ENCODE peak calls at places on chromosomes 7 and 10, in seven cellular contexts. Y is A549, U is IMR-90, I is H1, K is K562, N is GM12878, B is HepG2. G is an unnamed sample.

GRCh38 chr10:1047937-1048336 is 982 bp downstream of the IDI1 start:
- DNase-seq in Y (no peak), U (no peak), I (no peak), K (peak), N (no peak), B (no peak), G (no peak)

GRCh38 chr7:24343614-24344013 is 59.6 kb downstream of the NPY start:
- DNase-seq in Y (no peak), U (no peak), I (no peak), K (no peak), N (no peak), B (no peak), G (no peak)

GRCh38 chr7:99559276-99559915 is 954 bp downstream of the ZNF655 start:
- DNase-seq in Y (no peak), U (peak), I (no peak), K (no peak), N (no peak), B (no peak), G (no peak)

GRCh38 chr10:23643396-23643795 is 204.5 kb downstream of the OTUD1 start:
- DNase-seq in Y (no peak), U (no peak), I (no peak), K (no peak), N (no peak), B (no peak), G (no peak)

GRCh38 chr10:22185586-22185985 is 32.2 kb downstream of the EBLN1 start:
- DNase-seq in Y (no peak), U (no peak), I (no peak), K (no peak), N (no peak), B (no peak), G (no peak)

GRCh38 chr10:36172054-36172531 is 530.0 kb upstream of the FZD8 start:
- DNase-seq in Y (no peak), U (peak), I (no peak), K (no peak), N (no peak), B (no peak), G (no peak)

GRCh38 chr10:59303018-59303417 is 59.3 kb downstream of the FAM13C start:
- DNase-seq in Y (no peak), U (no peak), I (no peak), K (no peak), N (no peak), B (no peak), G (no peak)

GRCh38 chr10:32790483-32790882 is 167.5 kb downstream of the ITGB1 start:
- DNase-seq in Y (no peak), U (peak), I (no peak), K (no peak), N (no peak), B (no peak), G (no peak)

GRCh38 chr7:96322373-96322695 is 436 bp upstream of the SLC25A13 start:
- DNase-seq in Y (no peak), U (no peak), I (no peak), K (no peak), N (no peak), B (no peak), G (no peak)

GRCh38 chr7:157309990-157310668 is 26.7 kb upstream of the DNAJB6 start:
- DNase-seq in Y (peak), U (peak), I (peak), K (no peak), N (no peak), B (peak), G (peak)

GRCh38 chr7:844043-844442 is 11.8 kb downstream of the SUN1 start:
- DNase-seq in Y (no peak), U (no peak), I (no peak), K (no peak), N (no peak), B (no peak), G (no peak)
- TF ChIP-seq RFX5 in Y (no peak), U (no peak), I (no peak), K (no peak), N (no peak), B (no peak), G (no peak)

DNA sequence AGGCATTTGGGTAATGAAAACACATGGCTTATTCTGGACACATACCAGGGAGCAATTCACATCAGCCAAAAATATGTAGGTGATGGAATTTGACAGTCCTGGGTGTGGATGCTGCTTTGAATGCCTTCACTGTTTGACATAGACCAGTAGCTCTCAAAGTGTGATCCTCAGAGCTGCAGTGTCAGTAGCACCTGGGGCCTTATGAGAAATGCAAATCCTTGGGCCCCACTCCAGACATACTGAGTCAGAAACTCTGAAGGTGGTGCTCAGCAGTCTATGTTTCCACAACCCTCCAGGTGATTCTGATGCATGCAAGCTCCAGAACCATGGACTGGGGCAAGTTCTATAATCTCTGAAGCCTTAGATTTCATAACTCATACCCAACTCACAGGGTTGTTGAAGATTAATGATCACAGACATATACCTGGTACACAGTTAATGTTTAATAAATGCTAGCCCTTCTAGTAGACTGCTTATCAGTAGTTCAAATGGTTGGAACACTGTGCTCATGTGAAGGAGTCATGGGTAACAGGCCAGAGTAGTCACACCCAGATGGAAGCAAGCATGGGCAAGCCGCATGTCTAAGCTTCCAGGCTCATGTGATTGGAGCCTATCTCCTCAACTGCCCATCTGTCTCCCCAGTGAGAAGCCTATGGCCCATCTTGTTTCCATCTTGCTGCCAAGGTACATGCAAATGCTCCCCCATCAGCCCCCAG is 715.6 kb downstream of the GRID1 start:
- DNase-seq in Y (no peak), U (no peak), I (no peak), K (no peak), N (no peak), B (no peak), G (no peak)
- TF ChIP-seq RFX5 in Y (no peak), U (no peak), I (no peak), K (no peak), N (no peak), B (no peak), G (no peak)

GRCh38 chr7:17983238-17984088 is 43.2 kb upstream of the SNX13 start:
- DNase-seq in Y (no peak), U (no peak), I (no peak), K (no peak), N (no peak), B (no peak), G (no peak)
- TF ChIP-seq RFX5 in Y (no peak), U (no peak), I (no peak), K (no peak), N (no peak), B (no peak), G (no peak)

GRCh38 chr7:138864667-138865066 is 66.7 kb upstream of the ATP6V0A4 start:
- DNase-seq in Y (peak), U (peak), I (no peak), K (no peak), N (no peak), B (no peak), G (no peak)

GRCh38 chr7:138867744-138868143 is 69.7 kb upstream of the ATP6V0A4 start:
- DNase-seq in Y (no peak), U (no peak), I (peak), K (no peak), N (no peak), B (no peak), G (no peak)

GRCh38 chr7:138866353-138866752 is 68.4 kb upstream of the ATP6V0A4 start:
- DNase-seq in Y (no peak), U (no peak), I (no peak), K (no peak), N (no peak), B (no peak), G (no peak)

GRCh38 chr7:138863931-138864330 is 65.9 kb upstream of the ATP6V0A4 start:
- DNase-seq in Y (no peak), U (no peak), I (no peak), K (no peak), N (no peak), B (no peak), G (no peak)

GRCh38 chr7:138865843-138866242 is 67.8 kb upstream of the ATP6V0A4 start:
- DNase-seq in Y (no peak), U (no peak), I (peak), K (peak), N (peak), B (no peak), G (no peak)
- TF ChIP-seq RFX5 in Y (no peak), U (no peak), I (no peak), K (no peak), N (no peak), B (no peak), G (no peak)

DNA sequence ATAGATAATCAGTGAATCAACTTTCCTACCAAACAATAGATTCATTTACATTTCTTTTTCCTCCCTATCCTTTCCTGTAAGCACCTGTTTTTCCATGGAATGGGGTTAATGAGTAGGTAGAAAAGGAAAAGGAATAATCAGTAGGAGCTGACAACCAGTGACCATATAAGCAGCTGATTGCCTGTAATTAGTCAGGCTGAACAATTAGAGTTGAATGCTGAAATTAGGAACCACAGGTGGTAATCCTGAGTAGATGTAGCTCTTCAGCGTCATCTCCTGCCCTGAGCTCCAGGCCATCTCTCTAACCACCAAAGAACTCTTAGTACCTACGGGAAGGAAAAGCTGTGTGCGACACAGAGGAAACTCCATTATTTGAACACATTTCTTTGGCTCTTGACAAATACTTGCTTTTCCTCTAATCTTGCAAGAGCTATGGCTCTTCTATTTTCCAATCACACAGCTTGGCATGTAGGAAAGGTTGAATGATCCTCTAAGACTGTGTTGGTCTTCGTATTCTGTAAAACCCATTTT is 63.8 kb downstream of the KLHDC10 start:
- DNase-seq in Y (no peak), U (no peak), I (no peak), K (peak), N (no peak), B (no peak), G (no peak)
- TF ChIP-seq RFX5 in Y (no peak), U (no peak), I (no peak), K (no peak), N (no peak), B (no peak), G (no peak)

GRCh38 chr7:128309921-128310320 is 33.8 kb downstream of the RBM28 start:
- DNase-seq in Y (no peak), U (no peak), I (no peak), K (no peak), N (no peak), B (no peak), G (no peak)

GRCh38 chr7:128309124-128309523 is 34.6 kb downstream of the RBM28 start:
- DNase-seq in Y (no peak), U (no peak), I (no peak), K (no peak), N (no peak), B (peak), G (no peak)

GRCh38 chr7:128310499-128310898 is 33.2 kb downstream of the RBM28 start:
- DNase-seq in Y (no peak), U (no peak), I (no peak), K (no peak), N (no peak), B (peak), G (no peak)

GRCh38 chr7:128307066-128307465 is 36.6 kb downstream of the RBM28 start:
- DNase-seq in Y (no peak), U (no peak), I (no peak), K (no peak), N (no peak), B (no peak), G (no peak)

GRCh38 chr7:128311003-128311402 is 32.7 kb downstream of the RBM28 start:
- DNase-seq in Y (no peak), U (peak), I (no peak), K (no peak), N (no peak), B (no peak), G (no peak)
- TF ChIP-seq RFX5 in Y (no peak), U (no peak), I (no peak), K (no peak), N (no peak), B (no peak), G (no peak)

GRCh38 chr7:135795846-135796570 is 47.4 kb upstream of the FAM180A start:
- DNase-seq in Y (no peak), U (no peak), I (no peak), K (no peak), N (no peak), B (no peak), G (no peak)
- TF ChIP-seq RFX5 in Y (no peak), U (no peak), I (no peak), K (no peak), N (no peak), B (no peak), G (no peak)

GRCh38 chr10:129740532-129741279 is 223.4 kb downstream of the EBF3 start:
- DNase-seq in Y (no peak), U (no peak), I (peak), K (no peak), N (no peak), B (no peak), G (no peak)

GRCh38 chr10:129743738-129744133 is 220.3 kb downstream of the EBF3 start:
- DNase-seq in Y (no peak), U (no peak), I (no peak), K (no peak), N (no peak), B (no peak), G (no peak)

GRCh38 chr10:129742742-129743550 is 221.1 kb downstream of the EBF3 start:
- DNase-seq in Y (no peak), U (no peak), I (peak), K (no peak), N (no peak), B (no peak), G (no peak)

GRCh38 chr10:129741978-129742741 is 221.9 kb downstream of the EBF3 start:
- DNase-seq in Y (no peak), U (no peak), I (no peak), K (no peak), N (no peak), B (no peak), G (no peak)

GRCh38 chr10:129741280-129741977 is 222.6 kb downstream of the EBF3 start:
- DNase-seq in Y (no peak), U (no peak), I (no peak), K (no peak), N (no peak), B (no peak), G (no peak)
- TF ChIP-seq RFX5 in Y (no peak), U (no peak), I (no peak), K (no peak), N (no peak), B (no peak), G (no peak)

GRCh38 chr10:46325021-46325420 is 38.2 kb downstream of the ANTXRL start:
- DNase-seq in Y (peak), U (peak), I (no peak), K (no peak), N (no peak), B (no peak), G (no peak)
- TF ChIP-seq RFX5 in Y (no peak), U (no peak), I (no peak), K (no peak), N (no peak), B (no peak), G (no peak)

DNA sequence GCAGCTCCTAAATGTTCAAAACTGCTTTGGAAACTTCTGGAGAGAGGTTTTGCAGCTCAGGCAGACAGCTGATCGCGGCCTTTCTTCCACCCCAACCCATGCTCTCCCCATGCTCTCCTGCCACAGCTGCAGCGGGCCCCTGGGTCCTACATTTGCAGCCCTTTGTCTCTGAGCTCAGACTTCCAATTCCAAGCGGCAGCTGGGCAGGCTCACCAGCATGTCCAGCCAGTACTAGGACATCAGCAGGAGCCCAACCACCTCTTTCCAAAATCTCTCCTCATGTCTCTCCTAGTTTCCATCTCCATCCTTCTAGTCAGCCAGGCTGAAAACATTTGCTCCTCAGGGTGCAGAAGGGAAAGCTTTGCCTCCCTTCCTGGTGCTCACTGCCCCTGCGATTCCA is 6.0 kb downstream of the LEP start:
- DNase-seq in Y (no peak), U (no peak), I (no peak), K (no peak), N (no peak), B (no peak), G (no peak)
- TF ChIP-seq RFX5 in Y (no peak), U (no peak), I (no peak), K (no peak), N (no peak), B (no peak), G (no peak)